ENCODE peak calls at places on chromosomes 16 and 17, in eight cellular contexts. Z is prostate gland, M is fibroblast of pulmonary artery, D is fibroblast of mammary gland, J is suprapubic skin, Y is MCF 10A, K is upper lobe of right lung, E is H9. V is an unnamed sample.

GRCh38 chr16:66695935-66696668 is 441 bp downstream of the CMTM4 start:
- DNase-seq in Y (peak), M (peak), D (no peak), K (peak), Z (peak), J (peak), E (peak), V (peak)

GRCh38 chr16:50594332-50595260 is 46.4 kb downstream of the NKD1 start:
- DNase-seq in E (no peak), M (no peak), K (no peak), Y (peak), D (no peak), Z (no peak), J (no peak), V (no peak)

GRCh38 chr17:16027708-16028584 is 28.3 kb downstream of the TTC19 start:
- DNase-seq in D (peak), J (no peak), K (no peak), E (no peak), Z (no peak), M (peak), Y (peak), V (no peak)

GRCh38 chr17:45436625-45437460 is 4.2 kb upstream of the ARHGAP27 start:
- DNase-seq in Z (no peak), Y (no peak), M (no peak), D (no peak), E (peak), J (peak), K (no peak), V (no peak)

GRCh38 chr16:84545114-84545737 is 40.8 kb upstream of the MEAK7 start:
- DNase-seq in D (no peak), Y (no peak), Z (no peak), M (no peak), E (no peak), J (no peak), K (no peak), V (no peak)

GRCh38 chr16:23466162-23466885 is 13.3 kb upstream of the COG7 start:
- DNase-seq in Z (no peak), D (peak), E (no peak), J (no peak), K (no peak), Y (peak), M (peak), V (no peak)

GRCh38 chr17:78734841-78735641 is 47.0 kb downstream of the CYTH1 start:
- DNase-seq in E (no peak), K (no peak), Z (no peak), M (no peak), J (no peak), D (no peak), Y (no peak), V (no peak)

GRCh38 chr17:50258647-50259483 is 15.4 kb upstream of the TMEM92 start:
- DNase-seq in Y (no peak), K (no peak), Z (no peak), J (peak), M (no peak), D (peak), E (peak), V (no peak)

GRCh38 chr17:37774508-37774907 is 29.6 kb upstream of the HNF1B start:
- DNase-seq in M (no peak), E (no peak), K (no peak), D (no peak), J (no peak), Y (no peak), Z (no peak), V (no peak)

GRCh38 chr16:20285993-20286499 is 41.3 kb downstream of the GP2 start:
- DNase-seq in Z (no peak), Y (no peak), M (no peak), J (no peak), E (no peak), K (no peak), D (no peak), V (no peak)

GRCh38 chr16:31132303-31132978 is 3.1 kb downstream of the PRSS8 start:
- DNase-seq in J (no peak), K (no peak), Y (no peak), E (no peak), D (no peak), Z (no peak), M (no peak), V (no peak)

GRCh38 chr16:53821957-53822625 is 118.1 kb downstream of the FTO start:
- DNase-seq in Z (no peak), D (peak), J (no peak), K (no peak), Y (peak), E (no peak), M (peak), V (no peak)

GRCh38 chr16:81748476-81749198 is 30.5 kb upstream of the PLCG2 start:
- DNase-seq in Y (no peak), Z (no peak), E (no peak), J (no peak), K (no peak), M (no peak), D (no peak), V (no peak)
- TF ChIP-seq CTCF in Y (no peak), Z (no peak), E (peak), J (no peak), K (no peak), M (no peak), D (no peak), V (no peak)

DNA sequence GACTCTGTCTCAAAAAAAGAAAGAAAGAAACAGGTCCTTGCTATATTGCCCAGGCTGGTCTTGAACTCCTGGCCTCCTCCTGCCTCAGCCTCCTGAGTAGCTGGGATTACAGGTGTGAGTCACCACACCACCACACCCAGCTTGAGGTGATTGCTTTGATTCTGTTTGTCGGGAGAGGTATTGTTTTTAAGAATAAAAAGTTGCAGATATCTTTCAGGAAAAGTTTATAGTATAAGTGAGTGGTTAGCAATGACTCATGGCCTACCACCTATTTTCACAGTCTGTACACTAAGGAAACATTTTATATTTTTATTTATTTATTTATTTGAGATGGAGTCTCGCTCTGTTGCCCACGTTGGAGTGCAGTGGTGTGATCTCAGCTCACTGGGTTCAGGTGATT is 45.0 kb downstream of the RHOT1 start:
- DNase-seq in D (peak), K (no peak), Y (no peak), E (no peak), M (no peak), J (no peak), Z (no peak), V (no peak)
- TF ChIP-seq CTCF in D (no peak), K (no peak), Y (no peak), E (no peak), M (no peak), J (no peak), Z (no peak), V (no peak)

DNA sequence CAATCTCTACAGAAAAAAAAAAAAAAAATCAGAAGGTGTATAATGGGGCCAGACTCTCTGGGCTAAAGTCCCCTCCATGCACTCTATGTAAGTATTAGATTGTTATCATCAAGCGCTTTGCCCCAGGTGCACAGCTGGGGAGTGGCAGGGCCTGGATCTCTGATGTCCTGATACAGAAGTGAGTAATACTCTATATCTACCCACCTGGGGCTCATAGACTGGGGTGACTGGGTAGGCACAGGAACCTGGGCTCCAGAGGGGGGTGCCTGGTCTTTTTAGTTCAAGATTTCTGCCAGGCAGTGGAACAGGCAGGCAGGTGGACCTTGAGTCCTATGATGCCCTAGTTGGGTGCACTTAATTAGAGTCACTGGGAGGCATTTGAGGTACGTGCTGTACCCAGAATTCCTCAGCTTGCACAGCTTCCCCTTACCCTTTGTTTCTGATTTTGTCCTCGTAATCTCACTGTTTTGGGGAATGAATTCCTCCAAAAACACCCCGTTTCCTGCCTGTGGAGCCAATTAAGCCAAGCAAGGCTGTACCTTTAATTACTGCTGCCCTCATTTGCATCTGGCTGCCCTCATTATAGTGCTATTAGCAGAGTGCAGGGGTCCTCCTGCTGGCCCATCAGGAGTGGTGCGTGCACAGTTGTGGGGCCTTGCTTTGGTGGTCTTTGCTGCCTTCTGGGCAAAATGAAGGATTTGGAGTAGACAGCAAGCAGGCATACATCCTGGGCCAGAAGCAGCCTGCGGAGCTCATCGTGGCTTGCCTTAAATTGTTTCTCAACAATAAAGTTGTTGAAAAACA is 239.0 kb downstream of the SNX29 start:
- DNase-seq in M (no peak), K (no peak), E (peak), Y (no peak), Z (no peak), D (no peak), J (no peak), V (no peak)
- TF ChIP-seq CTCF in M (peak), K (no peak), E (peak), Y (no peak), Z (no peak), D (peak), J (no peak), V (peak)

DNA sequence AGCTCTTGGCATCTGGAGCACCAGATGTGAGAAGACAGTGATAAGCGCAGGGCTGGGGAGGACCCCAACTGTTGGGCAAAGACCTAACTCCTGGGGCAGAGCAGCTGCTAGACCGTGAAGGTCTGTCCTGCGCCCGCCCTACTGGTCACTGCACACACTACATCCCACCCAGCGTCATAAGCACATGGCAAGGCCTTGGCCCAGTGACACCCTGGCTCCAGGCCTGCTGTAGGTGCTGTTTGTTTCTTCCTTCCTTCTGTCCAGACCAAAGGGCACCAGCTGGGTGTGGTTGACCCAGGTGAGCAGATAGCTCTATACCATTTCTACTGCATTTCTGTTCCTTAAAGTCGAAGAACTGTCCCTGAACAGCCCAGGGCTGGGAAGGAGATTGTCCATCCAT is 6.4 kb downstream of the TRPV3 start:
- DNase-seq in K (no peak), E (peak), Z (no peak), J (no peak), D (no peak), Y (no peak), M (no peak), V (no peak)
- TF ChIP-seq CTCF in K (no peak), E (peak), Z (no peak), J (no peak), D (no peak), Y (no peak), M (peak), V (peak)

DNA sequence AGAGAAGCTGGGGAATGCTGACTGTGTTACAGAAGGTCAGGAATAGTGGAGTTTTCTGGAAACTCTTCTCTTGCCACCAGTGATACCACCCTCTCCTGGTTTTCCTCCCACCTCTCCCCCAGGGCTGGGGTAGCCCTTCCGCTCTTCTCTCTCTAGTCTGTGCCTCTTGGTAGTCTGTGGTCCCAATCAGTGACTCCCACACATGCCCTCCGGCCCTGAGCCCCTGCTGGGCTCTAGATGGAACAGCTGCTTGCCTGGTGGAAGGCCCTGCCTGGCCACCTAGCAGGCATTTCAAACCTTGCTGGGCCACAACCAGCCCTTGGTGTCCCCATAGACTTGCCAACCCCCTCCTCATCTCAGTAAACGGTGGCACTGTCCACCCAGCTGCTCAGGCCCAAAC is 15.2 kb upstream of the MTSS2 start:
- DNase-seq in J (no peak), K (no peak), E (no peak), Z (no peak), D (no peak), Y (no peak), M (no peak), V (no peak)
- TF ChIP-seq CTCF in J (no peak), K (no peak), E (no peak), Z (no peak), D (no peak), Y (no peak), M (no peak), V (no peak)

DNA sequence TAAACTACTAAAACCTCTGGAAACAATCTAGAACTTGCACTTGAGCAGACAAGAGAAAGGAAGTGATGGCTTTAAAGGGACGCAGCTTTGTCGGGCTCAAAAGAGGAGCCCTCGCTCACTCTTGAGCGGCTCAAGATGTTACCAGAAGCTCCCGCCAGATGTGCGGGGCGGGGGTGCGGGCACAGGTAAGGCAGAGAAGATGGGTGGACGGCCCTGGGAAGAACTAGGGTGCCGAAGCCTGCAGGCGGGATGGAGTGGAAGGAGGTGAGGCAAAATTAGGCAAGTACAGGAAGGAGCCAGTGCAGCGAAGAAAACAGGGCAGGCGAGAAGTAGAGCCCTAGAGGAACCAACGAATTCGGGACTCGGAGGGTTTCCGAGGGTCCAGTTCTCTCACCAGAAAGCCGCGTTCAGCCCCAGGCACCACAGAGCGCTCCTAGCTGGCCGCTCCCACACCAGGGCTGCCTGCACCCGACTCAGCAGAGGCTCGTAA is 437 bp downstream of the RETREG3 start:
- DNase-seq in D (peak), Z (no peak), J (no peak), Y (no peak), K (no peak), E (no peak), M (no peak), V (no peak)
- TF ChIP-seq CTCF in D (no peak), Z (no peak), J (no peak), Y (no peak), K (no peak), E (no peak), M (no peak), V (no peak)

GRCh38 chr16:29807426-29808218 is 1.3 kb downstream of the MAZ start:
- DNase-seq in D (peak), K (peak), Y (peak), J (peak), Z (peak), E (peak), M (peak), V (peak)
- TF ChIP-seq CTCF in D (peak), K (peak), Y (peak), J (peak), Z (no peak), E (peak), M (peak), V (peak)

GRCh38 chr17:72359811-72360210 is 239.0 kb downstream of the SOX9 start:
- DNase-seq in Z (no peak), K (no peak), D (peak), J (no peak), M (no peak), Y (no peak), E (no peak), V (no peak)
- TF ChIP-seq CTCF in Z (no peak), K (no peak), D (no peak), J (no peak), M (no peak), Y (no peak), E (no peak), V (no peak)

DNA sequence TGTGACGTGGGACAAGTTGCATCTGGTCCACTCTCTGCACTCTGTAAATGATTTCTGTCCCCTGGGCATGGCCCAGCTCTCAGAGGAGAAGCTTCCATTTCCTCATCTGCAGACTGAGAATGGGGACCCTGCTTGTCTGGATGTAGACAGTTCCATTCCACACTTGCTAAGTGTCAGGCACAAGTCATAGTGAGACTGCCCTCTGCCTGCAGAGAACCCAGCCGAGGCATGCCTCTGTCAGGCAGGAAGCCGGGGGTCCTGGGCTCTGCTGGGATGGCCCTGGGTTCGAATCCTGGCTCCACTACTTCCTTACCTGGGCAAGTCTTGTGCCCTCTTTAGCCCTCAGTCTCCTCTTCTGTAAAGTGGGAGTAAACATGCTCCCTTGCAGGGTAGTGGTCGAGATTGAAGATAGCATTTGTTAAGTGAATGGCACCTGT is 4.1 kb downstream of the MAP2K3 start:
- DNase-seq in K (no peak), E (no peak), D (no peak), Z (no peak), J (peak), Y (no peak), M (no peak), V (no peak)
- TF ChIP-seq CTCF in K (no peak), E (no peak), D (no peak), Z (no peak), J (no peak), Y (no peak), M (peak), V (no peak)

GRCh38 chr17:60315650-60316049 is 76.3 kb downstream of the USP32 start:
- DNase-seq in J (no peak), Y (peak), M (no peak), K (no peak), D (peak), Z (no peak), E (no peak), V (no peak)
- TF ChIP-seq CTCF in J (no peak), Y (no peak), M (peak), K (no peak), D (no peak), Z (no peak), E (peak), V (no peak)

V was measured in mesothelial cell of epicardium.